ENCODE peak calls at places on chromosomes 6 and 20, in four cellular contexts. G, N, Z and L are unnamed samples.
A peak's percentile ranks its signal among the peaks of the same experiment; 100 is the strongest.

GRCh38 chr6:154509421-154510143 is 903 bp downstream of the CNKSR3 start:
- DNase-seq in G (no peak), N (no peak), Z (no peak), L (peak; percentile 33)

GRCh38 chr6:144613859-144614258 is 328.7 kb downstream of the UTRN start:
- DNase-seq in G (no peak), N (no peak), Z (no peak), L (no peak)

GRCh38 chr6:142653710-142654274 is 291.2 kb downstream of the HIVEP2 start:
- DNase-seq in G (no peak), N (no peak), Z (no peak), L (no peak)

GRCh38 chr6:25217275-25217674 is 61.9 kb upstream of the CARMIL1 start:
- DNase-seq in G (no peak), N (no peak), Z (no peak), L (no peak)

GRCh38 chr6:157964139-157964538 is 17.5 kb upstream of the SYNJ2 start:
- DNase-seq in G (no peak), N (no peak), Z (no peak), L (no peak)

GRCh38 chr6:34027445-34027936 is 118.4 kb downstream of the GRM4 start:
- DNase-seq in G (no peak), N (peak; percentile 66), Z (peak; percentile 55), L (peak; percentile 78)

GRCh38 chr20:63856111-63856511 is 5.2 kb upstream of the ABHD16B start:
- DNase-seq in G (no peak), N (no peak), Z (no peak), L (peak; percentile 14)

GRCh38 chr6:5151955-5152401 is 66.8 kb downstream of the PPP1R3G start:
- DNase-seq in G (peak; percentile 30), N (no peak), Z (no peak), L (no peak)

GRCh38 chr6:87074051-87074711 is 20.7 kb downstream of the CGA start:
- DNase-seq in G (no peak), N (no peak), Z (no peak), L (no peak)

GRCh38 chr6:132053523-132053922 is 102.4 kb upstream of the CCN2 start:
- DNase-seq in G (no peak), N (no peak), Z (no peak), L (no peak)

GRCh38 chr6:36333889-36334288 is 2.8 kb downstream of the BNIP5 start:
- DNase-seq in G (no peak), N (no peak), Z (no peak), L (no peak)